ENCODE peak calls at places on chromosomes 6 and 20, in four cellular contexts. U is HL-60, H is MM.1S, S is glutamatergic neuron. W is an unnamed sample.

GRCh38 chr20:50224553-50225255 is 34.1 kb downstream of the CEBPB start:
- DNase-seq in U (peak), H (no peak), S (no peak), W (peak)

GRCh38 chr20:57429579-57430202 is 38.5 kb downstream of the RBM38 start:
- DNase-seq in U (peak), H (no peak), S (no peak), W (no peak)

GRCh38 chr6:139161817-139162284 is 27.0 kb downstream of the HECA start:
- DNase-seq in U (no peak), H (peak), S (no peak), W (peak)

GRCh38 chr6:13242178-13242577 is 86.2 kb downstream of the TBC1D7 start:
- DNase-seq in U (no peak), H (no peak), S (no peak), W (no peak)

GRCh38 chr6:53062369-53062639 is 2.9 kb upstream of the FBXO9 start:
- DNase-seq in U (no peak), H (no peak), S (no peak), W (no peak)

GRCh38 chr20:44768256-44768655 is 22.6 kb downstream of the KCNK15 start:
- DNase-seq in U (no peak), H (no peak), S (no peak), W (no peak)

GRCh38 chr20:2333821-2334220 is 38.0 kb downstream of the TGM3 start:
- DNase-seq in U (no peak), H (no peak), S (no peak), W (no peak)

GRCh38 chr6:84953401-84953800 is 189.0 kb upstream of the TBX18 start:
- DNase-seq in U (no peak), H (no peak), S (no peak), W (no peak)

GRCh38 chr20:56249244-56249955 is 868 bp downstream of the MC3R start:
- DNase-seq in U (peak), H (peak), S (peak), W (peak)

GRCh38 chr6:154487367-154488275 is 22.9 kb downstream of the CNKSR3 start:
- DNase-seq in U (no peak), H (no peak), S (no peak), W (no peak)

GRCh38 chr6:22041797-22042489 is 254.9 kb downstream of the PRL start:
- DNase-seq in U (no peak), H (no peak), S (no peak), W (no peak)

GRCh38 chr6:112189494-112189893 is 64.9 kb downstream of the LAMA4 start:
- DNase-seq in U (no peak), H (no peak), S (no peak), W (no peak)

GRCh38 chr6:154783229-154783628 is 50.0 kb downstream of the SCAF8 start:
- DNase-seq in U (no peak), H (no peak), S (no peak), W (no peak)

GRCh38 chr6:134734312-134734869 is 215.5 kb downstream of the ALDH8A1 start:
- DNase-seq in U (no peak), H (no peak), S (no peak), W (no peak)

GRCh38 chr6:15183979-15184378 is 61.9 kb upstream of the JARID2 start:
- DNase-seq in U (no peak), H (no peak), S (no peak), W (peak)

GRCh38 chr20:38729767-38730166 is 5.5 kb downstream of the SLC32A1 start:
- DNase-seq in U (no peak), H (no peak), S (no peak), W (no peak)

GRCh38 chr6:14135865-14136539 is 18.4 kb downstream of the CD83 start:
- DNase-seq in U (peak), H (no peak), S (no peak), W (no peak)

GRCh38 chr6:14430218-14430617 is 312.6 kb downstream of the CD83 start:
- DNase-seq in U (no peak), H (no peak), S (no peak), W (no peak)

GRCh38 chr20:62401331-62401779 is 5.7 kb downstream of the CABLES2 start:
- DNase-seq in U (no peak), H (no peak), S (no peak), W (no peak)
- TF ChIP-seq CTCF in U (no peak), H (no peak), S (peak), W (no peak)

GRCh38 chr6:2854394-2854982 is 12.8 kb upstream of the SERPINB1 start:
- DNase-seq in U (peak), H (no peak), S (no peak), W (no peak)

GRCh38 chr6:2852514-2852855 is 10.8 kb upstream of the SERPINB1 start:
- DNase-seq in U (no peak), H (no peak), S (no peak), W (no peak)

GRCh38 chr6:2852921-2853322 is 11.3 kb upstream of the SERPINB1 start:
- DNase-seq in U (no peak), H (no peak), S (no peak), W (peak)

GRCh38 chr6:2855061-2855519 is 13.4 kb upstream of the SERPINB1 start:
- DNase-seq in U (no peak), H (no peak), S (no peak), W (no peak)

DNA sequence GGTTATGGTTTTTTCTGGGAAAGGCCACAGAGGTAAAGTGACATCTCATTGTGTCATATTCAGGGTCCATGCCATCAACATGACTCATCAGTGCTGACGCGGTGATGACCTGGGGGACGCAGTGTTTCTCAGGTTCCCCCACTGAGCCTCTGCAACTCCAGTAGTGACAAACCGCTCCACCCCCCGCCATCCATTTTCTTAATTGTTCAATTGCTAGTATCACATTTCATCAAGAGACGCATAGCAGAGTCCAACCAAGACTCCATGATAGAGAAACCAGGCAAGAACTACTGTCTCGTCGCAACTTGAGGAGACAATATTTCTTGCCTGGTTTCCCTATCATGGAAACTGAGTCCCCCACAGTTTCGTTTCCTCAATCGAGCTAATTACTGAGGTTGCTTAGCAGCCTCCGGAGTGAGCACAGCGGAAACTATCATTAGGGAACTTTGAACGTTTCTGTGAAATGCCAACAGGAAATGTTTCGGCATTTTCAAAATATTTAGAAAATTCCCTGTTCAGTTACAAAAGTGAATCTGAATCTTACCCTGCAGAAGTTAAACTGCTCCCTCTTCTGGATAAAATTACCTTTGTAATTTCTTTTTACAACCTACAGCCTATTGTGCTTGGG is 12.2 kb upstream of the SERPINB1 start:
- DNase-seq in U (peak), H (no peak), S (no peak), W (peak)
- TF ChIP-seq CTCF in U (no peak), H (peak), S (no peak), W (peak)

DNA sequence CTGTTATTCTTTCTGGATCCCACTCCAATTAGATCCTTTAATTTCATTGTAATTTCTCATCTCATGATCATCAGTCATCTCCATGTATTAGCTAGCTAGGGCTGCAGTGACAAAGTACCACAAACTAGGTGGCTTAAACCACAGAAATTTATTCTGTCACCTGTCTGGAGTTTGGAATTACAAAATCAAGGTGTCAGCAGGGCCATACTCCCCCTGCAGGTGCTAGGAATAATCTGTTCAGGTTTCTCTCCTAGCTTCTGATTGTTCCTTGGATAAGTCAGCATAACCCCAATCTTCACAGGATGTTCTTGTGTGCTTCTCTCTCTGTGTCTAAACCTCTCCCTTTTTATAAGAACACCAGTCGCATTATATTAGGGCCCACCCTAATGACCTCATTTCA is 40.4 kb downstream of the BEND6 start:
- DNase-seq in U (no peak), H (peak), S (no peak), W (no peak)
- TF ChIP-seq CTCF in U (no peak), H (peak), S (no peak), W (no peak)

GRCh38 chr20:11098888-11099287 is 425.1 kb upstream of the JAG1 start:
- DNase-seq in U (no peak), H (no peak), S (no peak), W (no peak)
- TF ChIP-seq CTCF in U (no peak), H (no peak), S (no peak), W (no peak)

GRCh38 chr20:48986899-48987298 is 59.2 kb upstream of the CSE1L start:
- DNase-seq in U (peak), H (no peak), S (no peak), W (peak)
- TF ChIP-seq CTCF in U (peak), H (peak), S (no peak), W (no peak)

GRCh38 chr6:105793132-105793531 is 293.0 kb upstream of the PRDM1 start:
- DNase-seq in U (peak), H (peak), S (no peak), W (no peak)
- TF ChIP-seq CTCF in U (peak), H (peak), S (no peak), W (no peak)

DNA sequence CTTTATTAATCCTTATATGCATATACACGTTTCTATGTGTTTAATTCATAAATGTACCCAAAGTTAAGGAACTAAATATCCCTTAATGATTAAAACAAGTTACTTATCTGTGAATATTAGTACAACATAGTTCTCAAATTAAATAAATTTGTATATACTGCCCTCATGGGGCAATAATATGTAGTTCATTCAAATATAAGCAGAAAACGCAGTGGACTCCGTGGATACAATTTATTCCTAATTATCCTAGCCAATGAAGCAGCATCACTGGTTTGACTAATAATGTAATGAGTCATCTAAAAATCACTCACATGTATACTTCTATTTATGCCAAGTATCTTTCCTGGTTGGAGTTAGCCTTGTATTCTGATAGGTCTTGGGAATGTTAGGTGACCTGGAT is 111.6 kb downstream of the TBC1D32 start:
- DNase-seq in U (no peak), H (no peak), S (no peak), W (no peak)
- TF ChIP-seq CTCF in U (no peak), H (no peak), S (peak), W (no peak)

GRCh38 chr6:123211777-123212545 is 215.9 kb downstream of the CLVS2 start:
- DNase-seq in U (no peak), H (no peak), S (no peak), W (no peak)
- TF ChIP-seq CTCF in U (no peak), H (no peak), S (no peak), W (no peak)

GRCh38 chr6:110408891-110409290 is 6.5 kb downstream of the DDO start:
- DNase-seq in U (no peak), H (no peak), S (no peak), W (no peak)
- TF ChIP-seq CTCF in U (no peak), H (no peak), S (no peak), W (no peak)

GRCh38 chr20:12660918-12661317 is 347.9 kb upstream of the SPTLC3 start:
- DNase-seq in U (no peak), H (no peak), S (no peak), W (no peak)
- TF ChIP-seq CTCF in U (no peak), H (peak), S (peak), W (no peak)